ENCODE peak calls at places on chromosomes 16 and 17, in five cellular contexts. L is H9; W is CD8-positive, alpha-beta T cell; O is cardiac fibroblast; D is testis. E is an unnamed sample.

GRCh38 chr16:65309294-65309850 is 187.5 kb upstream of the CDH11 start:
- DNase-seq in O (no peak), D (no peak), L (no peak), W (no peak), E (no peak)

GRCh38 chr17:65456368-65457151 is 104.9 kb downstream of the AXIN2 start:
- DNase-seq in O (no peak), W (no peak), L (no peak), D (no peak), E (no peak)

GRCh38 chr17:42748906-42749798 is 4.3 kb upstream of the EZH1 start:
- DNase-seq in W (no peak), D (no peak), O (peak; percentile 33), L (no peak), E (no peak)

GRCh38 chr16:6032438-6032837 is 934.8 kb upstream of the EEF2KMT start:
- DNase-seq in W (no peak), D (no peak), O (no peak), L (no peak), E (no peak)

GRCh38 chr16:30499284-30499683 is 26.7 kb downstream of the ITGAL start:
- DNase-seq in D (no peak), W (no peak), L (no peak), O (no peak), E (no peak)

GRCh38 chr16:22635345-22635744 is 124.7 kb downstream of the NPIPB5 start:
- DNase-seq in L (peak; percentile 78), D (no peak), O (no peak), W (no peak), E (no peak)

GRCh38 chr16:14070877-14071575 is at the start of gene MRTFB:
- DNase-seq in O (peak; percentile 67), W (peak; percentile 68), D (peak; percentile 83), L (peak; percentile 90), E (peak; percentile 88)

GRCh38 chr17:50087246-50087911 is 7.8 kb upstream of the PDK2 start:
- DNase-seq in O (peak; percentile 82), D (peak; percentile 79), L (peak; percentile 95), W (peak; percentile 69), E (peak; percentile 83)

GRCh38 chr16:19601083-19601976 is 45.8 kb downstream of the VPS35L start:
- DNase-seq in D (peak; percentile 62), O (peak; percentile 64), L (no peak), W (peak; percentile 5), E (peak; percentile 50)

GRCh38 chr17:49707246-49707607 is 537 bp downstream of the SLC35B1 start:
- DNase-seq in O (peak; percentile 29), D (no peak), L (no peak), W (no peak), E (no peak)

GRCh38 chr16:22814330-22815105 is 556 bp downstream of the HS3ST2 start:
- DNase-seq in O (no peak), D (peak; percentile 20), L (peak; percentile 57), W (no peak), E (no peak)

GRCh38 chr17:61053469-61053868 is 346.2 kb upstream of the TBX2 start:
- DNase-seq in D (no peak), W (no peak), O (no peak), L (no peak), E (no peak)

GRCh38 chr17:32192379-32192778 is 50.1 kb downstream of the RHOT1 start:
- DNase-seq in O (peak; percentile 6), L (no peak), D (no peak), W (no peak), E (no peak)

GRCh38 chr17:6374271-6374691 is 60.6 kb downstream of the AIPL1 start:
- DNase-seq in O (no peak), D (no peak), L (no peak), W (no peak), E (no peak)

GRCh38 chr16:84686702-84687298 is 13.0 kb upstream of the USP10 start:
- DNase-seq in D (no peak), W (no peak), O (no peak), L (no peak), E (no peak)

GRCh38 chr17:64205804-64206203 is 57.3 kb downstream of the TEX2 start:
- DNase-seq in W (no peak), O (no peak), D (no peak), L (no peak), E (no peak)

GRCh38 chr17:40346768-40347154 is 17.8 kb downstream of the GJD3 start:
- DNase-seq in D (no peak), W (no peak), O (no peak), L (no peak), E (no peak)

DNA sequence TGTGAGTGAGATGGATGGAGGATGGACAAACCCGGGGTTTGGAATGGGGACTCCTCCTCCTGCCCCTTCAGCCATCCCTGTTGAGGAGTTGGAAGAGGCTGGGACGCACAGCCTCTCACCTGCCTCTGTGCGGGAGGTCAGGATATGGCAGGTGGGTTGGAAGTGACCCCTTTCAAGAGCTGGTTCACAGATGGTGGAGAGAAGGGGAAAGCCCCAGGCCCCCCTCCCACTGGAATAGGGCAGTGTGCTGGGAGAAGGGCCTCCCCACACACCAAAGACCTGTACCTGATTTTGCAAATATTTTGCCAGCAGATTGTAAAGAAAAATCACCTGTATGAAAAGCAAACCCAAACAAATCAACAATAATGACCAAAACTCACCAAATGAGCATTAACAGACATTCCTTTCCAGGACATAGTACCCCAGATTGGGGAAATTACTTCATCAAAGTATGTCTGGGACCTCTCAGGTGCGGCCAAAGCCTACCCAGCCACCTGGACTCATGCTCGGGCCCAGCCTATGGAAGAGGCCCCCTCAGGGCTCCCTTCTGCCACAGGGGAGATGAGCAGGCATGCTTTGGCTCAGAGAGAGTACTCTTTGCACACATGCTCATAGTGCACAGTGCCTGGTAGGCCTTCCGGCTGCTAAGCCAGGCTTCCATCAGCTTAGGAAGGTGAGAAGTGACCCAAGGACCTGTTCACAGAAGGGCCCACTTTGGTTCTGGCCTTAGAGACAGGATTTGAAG is 7.8 kb downstream of the SLC47A2 start:
- DNase-seq in O (no peak), W (no peak), L (peak; percentile 23), D (peak; percentile 4), E (no peak)
- TF ChIP-seq CTCF in O (no peak), W (no peak), L (no peak), D (no peak), E (no peak)

GRCh38 chr16:89357460-89357859 is 132.9 kb downstream of the ANKRD11 start:
- DNase-seq in W (no peak), L (peak; percentile 63), D (no peak), O (no peak), E (peak; percentile 27)
- TF ChIP-seq CTCF in W (no peak), L (no peak), D (no peak), O (no peak), E (no peak)

GRCh38 chr17:58593121-58593520 is 78.7 kb upstream of the MTMR4 start:
- DNase-seq in L (no peak), W (no peak), D (no peak), O (no peak), E (no peak)

GRCh38 chr17:58595194-58595792 is 80.9 kb upstream of the MTMR4 start:
- DNase-seq in W (no peak), O (no peak), L (no peak), D (no peak), E (no peak)

GRCh38 chr17:58590377-58590776 is 75.9 kb upstream of the MTMR4 start:
- DNase-seq in W (no peak), O (no peak), D (no peak), L (no peak), E (no peak)

GRCh38 chr17:58587713-58588117 is 73.3 kb upstream of the MTMR4 start:
- DNase-seq in W (peak; percentile 49), O (peak; percentile 55), D (peak; percentile 53), L (peak; percentile 94), E (peak; percentile 44)

DNA sequence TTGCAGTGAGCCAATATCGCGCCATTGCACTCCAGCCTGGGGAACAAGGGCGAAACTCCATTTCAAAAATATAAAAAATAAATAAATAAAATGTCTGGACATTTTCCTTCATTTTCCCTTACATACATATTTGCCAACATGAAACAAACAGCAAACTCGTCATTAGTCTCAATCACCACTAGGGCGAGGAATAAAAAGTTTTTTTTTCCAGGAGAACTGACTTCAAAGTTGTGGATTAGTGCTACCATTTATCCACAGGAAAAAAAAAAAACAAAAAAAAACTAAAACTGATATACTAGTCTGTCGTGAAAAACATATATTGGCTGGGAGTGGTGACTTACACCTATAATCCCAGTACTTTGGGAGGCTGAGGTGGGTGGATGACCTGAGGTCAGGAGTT is 77.0 kb upstream of the MTMR4 start:
- DNase-seq in O (no peak), L (no peak), W (no peak), D (no peak), E (no peak)
- TF ChIP-seq CTCF in O (peak; percentile 21), L (peak; percentile 53), W (no peak), D (no peak), E (peak; percentile 57)

GRCh38 chr16:47141773-47142468 is 1.8 kb downstream of the NETO2 start:
- DNase-seq in O (peak; percentile 85), L (peak; percentile 94), D (peak; percentile 88), W (peak; percentile 71), E (peak; percentile 78)

GRCh38 chr16:47144559-47144877 is 773 bp upstream of the NETO2 start:
- DNase-seq in O (no peak), W (no peak), L (no peak), D (no peak), E (no peak)

GRCh38 chr16:47142469-47143328 is 1.0 kb downstream of the NETO2 start:
- DNase-seq in L (peak; percentile 32), O (peak; percentile 38), W (no peak), D (peak; percentile 52), E (no peak)

GRCh38 chr16:47143677-47144558 is at the start of gene NETO2:
- DNase-seq in W (peak; percentile 41), L (peak; percentile 75), D (peak; percentile 71), O (peak; percentile 63), E (peak; percentile 58)

DNA sequence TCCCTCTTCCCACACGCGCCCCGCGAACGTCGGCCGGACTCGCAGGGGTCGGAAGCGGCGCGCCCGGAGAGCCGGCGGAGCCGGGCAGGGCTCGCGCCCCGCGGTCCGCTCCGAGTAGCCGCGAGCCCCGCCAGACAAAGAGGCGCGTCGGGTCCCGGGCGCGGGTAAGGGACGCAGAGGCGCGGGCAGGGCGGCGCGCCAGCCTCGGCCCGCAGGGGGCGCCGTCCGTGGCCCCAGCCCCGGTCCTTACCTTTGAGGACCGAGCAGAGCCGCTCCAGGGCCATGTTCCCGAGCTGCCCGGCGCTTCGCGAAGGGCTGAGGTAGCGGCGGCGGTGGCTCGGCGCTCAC is 442 bp downstream of the NETO2 start:
- DNase-seq in W (peak; percentile 25), L (peak; percentile 82), O (peak; percentile 74), D (peak; percentile 74), E (peak; percentile 68)
- TF ChIP-seq CTCF in W (peak; percentile 48), L (peak; percentile 86), O (no peak), D (peak; percentile 35), E (peak; percentile 89)

DNA sequence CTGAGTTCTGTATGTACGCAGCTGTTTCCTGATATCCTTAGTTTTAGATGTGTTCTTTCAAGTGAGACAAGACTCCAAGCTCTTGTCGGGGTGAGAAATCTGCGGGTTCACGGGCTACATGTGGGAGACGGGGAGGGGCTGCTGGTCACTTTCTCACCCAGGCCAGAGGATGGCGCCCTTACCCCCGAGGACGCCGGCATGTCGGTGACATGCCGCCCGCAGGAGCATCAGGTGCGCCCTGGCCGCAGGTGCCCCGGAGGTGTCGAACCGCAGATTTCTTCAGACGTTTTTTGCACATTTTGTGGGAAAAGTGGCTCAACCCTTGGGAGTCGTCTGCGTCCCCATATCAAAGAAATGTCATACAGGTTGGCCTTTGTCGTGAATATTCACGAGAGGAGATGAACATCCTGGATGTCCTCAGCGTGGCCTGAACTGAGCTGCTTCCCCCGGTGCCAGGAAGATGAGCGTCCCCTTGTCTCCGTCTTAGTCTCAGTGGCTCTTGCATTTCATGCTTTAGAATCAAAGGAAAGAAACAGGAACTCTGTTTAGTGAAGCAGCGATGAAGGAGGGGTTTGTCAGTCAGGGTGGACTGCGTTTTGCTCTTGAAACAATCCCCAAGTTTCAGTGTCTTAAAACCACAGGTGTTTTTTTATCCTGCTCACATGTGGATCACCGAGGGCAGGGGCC is 75.3 kb upstream of the ZNF750 start:
- DNase-seq in O (no peak), W (no peak), D (no peak), L (peak; percentile 61), E (no peak)
- TF ChIP-seq CTCF in O (peak; percentile 8), W (no peak), D (no peak), L (peak; percentile 53), E (no peak)

E was measured in neural crest cell.